ENCODE peak calls at places on chromosome 20, in ten cellular contexts. V is AG09309, C is fibroblast of pulmonary artery, B is mammary epithelial cell, I is transverse colon, Q is uterus, T is foreskin fibroblast, U is PC-3, E is heart right ventricle, D is A549. H is an unnamed sample.

GRCh38 chr20:47606414-47607207 is 104.9 kb downstream of the NCOA3 start:
- DNase-seq in V (no peak), C (no peak), B (no peak), I (no peak), Q (no peak), T (no peak), U (no peak), E (no peak), D (no peak), H (no peak)

GRCh38 chr20:44092551-44093248 is 94.3 kb downstream of the JPH2 start:
- DNase-seq in V (no peak), C (peak), B (peak), I (no peak), Q (no peak), T (peak), U (peak), E (no peak), D (peak), H (peak)

GRCh38 chr20:59123011-59123676 is 40.5 kb upstream of the ZNF831 start:
- DNase-seq in V (no peak), C (no peak), B (no peak), I (peak), Q (no peak), T (no peak), U (no peak), E (no peak), D (no peak), H (no peak)

GRCh38 chr20:23081263-23081811 is 4.8 kb downstream of the CD93 start:
- DNase-seq in V (no peak), C (no peak), B (no peak), I (no peak), Q (no peak), T (no peak), U (no peak), E (no peak), D (no peak), H (no peak)

GRCh38 chr20:23459431-23460112 is 6.9 kb upstream of the CST11 start:
- DNase-seq in V (no peak), C (no peak), B (peak), I (no peak), Q (no peak), T (no peak), U (no peak), E (no peak), D (no peak), H (no peak)

GRCh38 chr20:16220826-16221225 is 352.4 kb downstream of the KIF16B start:
- DNase-seq in V (no peak), C (no peak), B (no peak), I (no peak), Q (no peak), T (no peak), U (no peak), E (no peak), D (no peak), H (no peak)

GRCh38 chr20:24672886-24673677 is 203.7 kb downstream of the SYNDIG1 start:
- DNase-seq in V (peak), C (peak), B (peak), I (no peak), Q (no peak), T (peak), U (peak), E (no peak), D (peak), H (peak)

GRCh38 chr20:48478370-48478769 is 349.4 kb downstream of the PREX1 start:
- DNase-seq in V (no peak), C (no peak), B (no peak), I (no peak), Q (no peak), T (no peak), U (no peak), E (no peak), D (no peak), H (no peak)

GRCh38 chr20:53547664-53548239 is 45.9 kb downstream of the ZNF217 start:
- DNase-seq in V (peak), C (peak), B (peak), I (peak), Q (peak), T (peak), U (peak), E (peak), D (peak), H (peak)

GRCh38 chr20:59047938-59048680 is 5.5 kb upstream of the PRELID3B start:
- DNase-seq in V (no peak), C (no peak), B (no peak), I (peak), Q (no peak), T (no peak), U (peak), E (no peak), D (peak), H (peak)

GRCh38 chr20:64224344-64225165 is 31.0 kb upstream of the PCMTD2 start:
- DNase-seq in V (peak), C (peak), B (peak), I (no peak), Q (no peak), T (peak), U (peak), E (peak), D (no peak), H (peak)

GRCh38 chr20:25309395-25310267 is 61.7 kb downstream of the PYGB start:
- DNase-seq in V (peak), C (peak), B (peak), I (peak), Q (peak), T (peak), U (peak), E (no peak), D (peak), H (peak)

GRCh38 chr20:45313065-45313695 is 5.1 kb upstream of the MATN4 start:
- DNase-seq in V (no peak), C (no peak), B (no peak), I (no peak), Q (no peak), T (no peak), U (no peak), E (no peak), D (no peak), H (no peak)

GRCh38 chr20:45355209-45355608 is 7.0 kb upstream of the SDC4 start:
- DNase-seq in V (no peak), C (peak), B (peak), I (no peak), Q (no peak), T (peak), U (peak), E (no peak), D (peak), H (peak)

GRCh38 chr20:57712851-57713504 is 3.2 kb upstream of the PMEPA1 start:
- DNase-seq in V (no peak), C (no peak), B (no peak), I (no peak), Q (no peak), T (no peak), U (peak), E (no peak), D (no peak), H (no peak)

GRCh38 chr20:57710841-57711240 is 1.0 kb upstream of the PMEPA1 start:
- DNase-seq in V (no peak), C (no peak), B (no peak), I (no peak), Q (no peak), T (no peak), U (peak), E (no peak), D (no peak), H (no peak)

GRCh38 chr20:57711826-57712225 is 2.0 kb upstream of the PMEPA1 start:
- DNase-seq in V (no peak), C (no peak), B (no peak), I (no peak), Q (no peak), T (no peak), U (no peak), E (no peak), D (no peak), H (no peak)

GRCh38 chr20:57709823-57710799 is at the start of gene PMEPA1:
- DNase-seq in V (peak), C (peak), B (peak), I (peak), Q (peak), T (peak), U (peak), E (peak), D (peak), H (peak)

GRCh38 chr20:57711311-57711712 is 1.5 kb upstream of the PMEPA1 start:
- DNase-seq in V (no peak), C (no peak), B (no peak), I (no peak), Q (no peak), T (no peak), U (peak), E (no peak), D (peak), H (no peak)
- H3K4me3 ChIP-seq in V (no peak), C (no peak), B (peak), I (no peak), Q (no peak), T (no peak), U (peak), E (no peak), D (peak), H (peak)

GRCh38 chr20:63053430-63054102 is 46.8 kb upstream of the BHLHE23 start:
- DNase-seq in V (no peak), C (no peak), B (no peak), I (no peak), Q (no peak), T (no peak), U (no peak), E (no peak), D (no peak), H (no peak)

GRCh38 chr20:63052571-63053429 is 46.0 kb upstream of the BHLHE23 start:
- DNase-seq in V (no peak), C (no peak), B (no peak), I (no peak), Q (no peak), T (no peak), U (no peak), E (no peak), D (no peak), H (no peak)

GRCh38 chr20:63051186-63051860 is 44.6 kb upstream of the BHLHE23 start:
- DNase-seq in V (no peak), C (no peak), B (no peak), I (no peak), Q (no peak), T (no peak), U (no peak), E (no peak), D (no peak), H (no peak)

GRCh38 chr20:63050406-63050805 is 43.6 kb upstream of the BHLHE23 start:
- DNase-seq in V (no peak), C (no peak), B (no peak), I (no peak), Q (no peak), T (no peak), U (no peak), E (no peak), D (no peak), H (no peak)

DNA sequence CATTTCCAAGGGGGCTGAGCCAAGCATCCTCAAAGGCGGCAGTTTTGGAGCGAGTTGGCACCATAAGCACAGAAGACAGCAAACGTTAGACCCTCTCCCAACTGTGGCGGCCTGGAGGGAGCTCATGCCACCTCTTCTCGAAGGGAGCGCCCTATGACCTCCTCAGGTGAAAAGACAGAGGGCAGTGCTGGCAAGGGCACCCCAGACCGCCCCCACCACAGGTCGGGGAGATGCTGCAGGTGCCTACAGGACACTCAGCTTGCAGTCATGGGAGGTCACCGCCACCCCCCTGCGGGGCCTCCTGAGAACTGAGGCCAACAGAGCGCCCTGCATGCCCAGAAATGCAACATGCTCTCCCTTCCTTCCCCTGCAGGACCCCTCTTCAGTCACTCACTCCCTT is 45.1 kb upstream of the BHLHE23 start:
- DNase-seq in V (no peak), C (no peak), B (no peak), I (no peak), Q (no peak), T (no peak), U (no peak), E (no peak), D (no peak), H (no peak)
- TF ChIP-seq CTCF in V (no peak), C (no peak), B (no peak), I (no peak), Q (no peak), T (no peak), U (no peak), E (no peak), D (no peak), H (no peak)

GRCh38 chr20:62621251-62622110 is 20.8 kb upstream of the SLCO4A1 start:
- DNase-seq in V (no peak), C (no peak), B (no peak), I (no peak), Q (no peak), T (no peak), U (no peak), E (no peak), D (no peak), H (no peak)

GRCh38 chr20:62622178-62622876 is 20.0 kb upstream of the SLCO4A1 start:
- DNase-seq in V (no peak), C (no peak), B (no peak), I (no peak), Q (no peak), T (no peak), U (no peak), E (no peak), D (no peak), H (no peak)

GRCh38 chr20:62623488-62624324 is 18.6 kb upstream of the SLCO4A1 start:
- DNase-seq in V (peak), C (peak), B (peak), I (peak), Q (peak), T (peak), U (peak), E (peak), D (peak), H (peak)

GRCh38 chr20:62624325-62624690 is 18.0 kb upstream of the SLCO4A1 start:
- DNase-seq in V (no peak), C (no peak), B (no peak), I (peak), Q (no peak), T (no peak), U (peak), E (no peak), D (no peak), H (no peak)

GRCh38 chr20:62622877-62623487 is 19.3 kb upstream of the SLCO4A1 start:
- DNase-seq in V (no peak), C (no peak), B (no peak), I (no peak), Q (no peak), T (no peak), U (no peak), E (no peak), D (no peak), H (no peak)
- H3K4me3 ChIP-seq in V (no peak), C (no peak), B (no peak), I (no peak), Q (no peak), T (no peak), U (peak), E (no peak), D (peak), H (no peak)

GRCh38 chr20:50646483-50646996 is 44.8 kb downstream of the RIPOR3 start:
- DNase-seq in V (peak), C (peak), B (no peak), I (no peak), Q (no peak), T (peak), U (peak), E (no peak), D (peak), H (peak)
- TF ChIP-seq CTCF in V (peak), C (peak), B (peak), I (no peak), Q (no peak), T (peak), U (peak), E (no peak), D (peak), H (peak)

GRCh38 chr20:4972506-4973251 is 28.6 kb downstream of the SLC23A2 start:
- DNase-seq in V (no peak), C (no peak), B (no peak), I (no peak), Q (no peak), T (no peak), U (no peak), E (no peak), D (peak), H (no peak)

GRCh38 chr20:4966826-4967751 is 34.2 kb downstream of the SLC23A2 start:
- DNase-seq in V (no peak), C (no peak), B (no peak), I (no peak), Q (no peak), T (no peak), U (no peak), E (no peak), D (peak), H (no peak)

GRCh38 chr20:4962257-4962855 is 39.0 kb downstream of the SLC23A2 start:
- DNase-seq in V (no peak), C (no peak), B (no peak), I (no peak), Q (no peak), T (no peak), U (no peak), E (no peak), D (no peak), H (no peak)

GRCh38 chr20:4971064-4971463 is 30.2 kb downstream of the SLC23A2 start:
- DNase-seq in V (no peak), C (no peak), B (no peak), I (no peak), Q (no peak), T (no peak), U (no peak), E (no peak), D (no peak), H (no peak)

GRCh38 chr20:4967752-4968477 is 33.4 kb downstream of the SLC23A2 start:
- DNase-seq in V (no peak), C (no peak), B (no peak), I (no peak), Q (no peak), T (no peak), U (no peak), E (no peak), D (no peak), H (no peak)
- H3K4me3 ChIP-seq in V (no peak), C (no peak), B (no peak), I (no peak), Q (no peak), T (no peak), U (no peak), E (no peak), D (no peak), H (no peak)

GRCh38 chr20:11271920-11272594 is 598.3 kb upstream of the JAG1 start:
- DNase-seq in V (no peak), C (no peak), B (no peak), I (no peak), Q (no peak), T (no peak), U (no peak), E (no peak), D (no peak), H (no peak)

GRCh38 chr20:11271319-11271718 is 597.5 kb upstream of the JAG1 start:
- DNase-seq in V (no peak), C (no peak), B (no peak), I (no peak), Q (no peak), T (no peak), U (no peak), E (no peak), D (no peak), H (no peak)

GRCh38 chr20:11275740-11276139 is 601.9 kb upstream of the JAG1 start:
- DNase-seq in V (no peak), C (no peak), B (no peak), I (no peak), Q (no peak), T (no peak), U (no peak), E (no peak), D (no peak), H (no peak)

GRCh38 chr20:11277170-11277569 is 603.4 kb upstream of the JAG1 start:
- DNase-seq in V (no peak), C (no peak), B (no peak), I (no peak), Q (no peak), T (no peak), U (no peak), E (no peak), D (no peak), H (no peak)

GRCh38 chr20:11274137-11274536 is 600.3 kb upstream of the JAG1 start:
- DNase-seq in V (peak), C (peak), B (peak), I (no peak), Q (peak), T (peak), U (peak), E (peak), D (peak), H (peak)
- TF ChIP-seq CTCF in V (peak), C (peak), B (peak), I (peak), Q (peak), T (peak), U (peak), E (peak), D (peak), H (peak)

GRCh38 chr20:13221313-13221672 is 219 bp downstream of the ISM1 start:
- DNase-seq in V (no peak), C (no peak), B (no peak), I (no peak), Q (no peak), T (no peak), U (no peak), E (no peak), D (no peak), H (no peak)
- H3K4me3 ChIP-seq in V (peak), C (peak), B (no peak), I (peak), Q (peak), T (peak), U (no peak), E (no peak), D (peak), H (peak)

DNA sequence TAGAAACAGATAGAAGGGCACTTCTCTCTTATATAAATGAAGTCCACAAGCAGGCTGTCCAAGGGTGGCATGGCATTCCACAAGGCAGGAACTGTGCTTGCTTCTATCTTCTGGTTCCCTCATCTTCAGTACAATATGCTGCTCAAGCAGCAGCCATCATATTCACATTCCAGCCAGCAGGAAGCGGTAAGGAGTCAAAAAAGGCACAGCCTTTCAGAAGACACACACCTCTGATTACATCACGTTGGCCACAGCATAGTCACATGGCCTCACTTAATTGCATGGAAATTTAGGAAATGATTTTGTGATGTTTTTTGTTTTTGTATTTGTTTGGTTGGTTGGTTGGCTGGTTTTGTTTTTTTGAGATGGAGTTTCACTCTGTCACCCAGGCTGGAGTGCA is 19.0 kb downstream of the REM1 start:
- DNase-seq in V (no peak), C (peak), B (peak), I (no peak), Q (peak), T (no peak), U (peak), E (no peak), D (peak), H (no peak)
- TF ChIP-seq CTCF in V (peak), C (peak), B (peak), I (no peak), Q (peak), T (peak), U (peak), E (no peak), D (peak), H (peak)

GRCh38 chr20:38893485-38894090 is 32.6 kb upstream of the FAM83D start:
- DNase-seq in V (no peak), C (peak), B (peak), I (peak), Q (peak), T (peak), U (peak), E (peak), D (peak), H (peak)
- H3K4me3 ChIP-seq in V (no peak), C (no peak), B (no peak), I (no peak), Q (no peak), T (no peak), U (peak), E (no peak), D (peak), H (no peak)

DNA sequence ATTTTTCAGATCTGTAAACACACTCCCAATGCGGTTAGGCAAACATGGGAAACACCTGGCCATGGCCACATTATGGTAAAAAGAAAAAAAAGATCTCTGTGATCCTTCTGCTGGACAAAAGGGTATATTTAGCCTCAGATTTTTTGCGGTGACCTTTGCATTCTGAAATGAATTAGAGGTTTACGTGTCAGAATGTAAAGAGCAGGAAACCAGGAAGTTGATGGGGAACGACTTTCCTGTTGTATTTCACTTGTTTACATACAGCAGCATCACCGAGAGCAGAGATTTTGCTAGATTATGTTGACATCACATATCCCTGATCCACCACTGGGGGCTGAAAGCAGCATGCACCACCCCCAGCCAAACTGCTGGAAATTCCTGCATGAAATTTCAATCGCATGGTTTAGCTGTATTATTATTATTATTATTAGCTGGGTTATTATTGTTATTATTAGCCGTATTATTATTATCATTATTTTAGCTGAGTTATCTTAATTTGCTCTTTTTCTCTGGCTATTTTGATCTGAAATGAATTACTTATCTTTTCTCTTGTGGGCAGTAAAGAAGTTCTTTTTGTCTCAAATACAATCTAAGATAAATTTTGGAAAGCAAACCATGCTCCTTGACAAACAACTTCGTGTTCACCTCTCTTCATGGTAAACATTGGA is 189.4 kb downstream of the ZFP64 start:
- DNase-seq in V (no peak), C (peak), B (no peak), I (no peak), Q (no peak), T (no peak), U (peak), E (no peak), D (peak), H (no peak)
- TF ChIP-seq CTCF in V (peak), C (peak), B (no peak), I (no peak), Q (no peak), T (peak), U (peak), E (no peak), D (no peak), H (peak)